ENCODE peak calls at places on chromosome 4, in six cellular contexts. P, Q, X, M, N and C are unnamed samples.

GRCh38 chr4:182478475-182478874 is 235.3 kb downstream of the TENM3 start:
- DNase-seq in P (no peak), Q (no peak), X (peak; percentile 42), M (no peak), N (peak; percentile 43), C (no peak)

GRCh38 chr4:85967872-85968271 is 392.0 kb downstream of the MAPK10 start:
- DNase-seq in P (no peak), Q (no peak), X (peak; percentile 27), M (no peak), N (no peak), C (no peak)

GRCh38 chr4:102438396-102438795 is 62.8 kb upstream of the NFKB1 start:
- DNase-seq in P (no peak), Q (no peak), X (peak; percentile 81), M (no peak), N (peak; percentile 62), C (no peak)

GRCh38 chr4:142274137-142274536 is 572.0 kb downstream of the INPP4B start:
- DNase-seq in P (no peak), Q (no peak), X (peak; percentile 72), M (no peak), N (peak; percentile 65), C (no peak)

GRCh38 chr4:113700602-113701150 is 60.9 kb downstream of the CAMK2D start:
- DNase-seq in P (no peak), Q (no peak), X (no peak), M (no peak), N (peak; percentile 27), C (no peak)

GRCh38 chr4:52057196-52057595 is 6.1 kb downstream of the SPATA18 start:
- DNase-seq in P (no peak), Q (no peak), X (peak; percentile 47), M (no peak), N (peak; percentile 51), C (no peak)

GRCh38 chr4:15963001-15963451 is at the start of gene FGFBP2:
- DNase-seq in P (no peak), Q (peak; percentile 32), X (peak; percentile 48), M (peak; percentile 31), N (peak; percentile 58), C (no peak)

GRCh38 chr4:130486186-130486585 is 1390.2 kb downstream of the C4orf33 start:
- DNase-seq in P (no peak), Q (no peak), X (peak; percentile 58), M (no peak), N (no peak), C (no peak)

GRCh38 chr4:151798678-151799416 is 38.0 kb upstream of the GATB start:
- DNase-seq in P (no peak), Q (no peak), X (no peak), M (no peak), N (peak; percentile 60), C (no peak)